ENCODE peak calls at places on chromosomes 6 and 20, in ten cellular contexts. One of them, this sample, is unnamed.

GRCh38 chr6:10266061-10266460 is 148.8 kb downstream of the TFAP2A start:
- DNase-seq in ovary: no peak
- DNase-seq in activated CD4-positive, CD25-positive, alpha-beta regulatory T cell: no peak
- DNase-seq in fibroblast of lung: no peak
- DNase-seq in H7: no peak
- DNase-seq in NCI-H1092 treated with DMSO at 0.1 percent for 48 hours: no peak
- DNase-seq in globus pallidus: no peak
- DNase-seq in brain pericyte: no peak
- DNase-seq in stimulated activated CD8-positive, alpha-beta memory T cell treated with anti-CD3 and anti-CD28 coated beads, Interleukin-15, amount 100 ng/mL, for 24 hours: no peak
- DNase-seq in heart right ventricle: no peak
- DNase-seq in this sample: no peak

GRCh38 chr6:35392111-35392702 is 49.8 kb downstream of the PPARD start:
- DNase-seq in ovary: peak
- DNase-seq in activated CD4-positive, CD25-positive, alpha-beta regulatory T cell: no peak
- DNase-seq in fibroblast of lung: no peak
- DNase-seq in H7: no peak
- DNase-seq in NCI-H1092 treated with DMSO at 0.1 percent for 48 hours: no peak
- DNase-seq in globus pallidus: no peak
- DNase-seq in brain pericyte: no peak
- DNase-seq in stimulated activated CD8-positive, alpha-beta memory T cell treated with anti-CD3 and anti-CD28 coated beads, Interleukin-15, amount 100 ng/mL, for 24 hours: no peak
- DNase-seq in heart right ventricle: no peak
- DNase-seq in this sample: no peak

GRCh38 chr6:106692112-106692822 is 62.9 kb downstream of the QRSL1 start:
- DNase-seq in ovary: no peak
- DNase-seq in activated CD4-positive, CD25-positive, alpha-beta regulatory T cell: no peak
- DNase-seq in fibroblast of lung: peak
- DNase-seq in H7: peak
- DNase-seq in NCI-H1092 treated with DMSO at 0.1 percent for 48 hours: peak
- DNase-seq in globus pallidus: peak
- DNase-seq in brain pericyte: no peak
- DNase-seq in stimulated activated CD8-positive, alpha-beta memory T cell treated with anti-CD3 and anti-CD28 coated beads, Interleukin-15, amount 100 ng/mL, for 24 hours: no peak
- DNase-seq in heart right ventricle: no peak
- DNase-seq in this sample: peak

GRCh38 chr20:62898970-62899632 is 27.2 kb downstream of the DIDO1 start:
- DNase-seq in ovary: no peak
- DNase-seq in activated CD4-positive, CD25-positive, alpha-beta regulatory T cell: no peak
- DNase-seq in fibroblast of lung: no peak
- DNase-seq in H7: peak
- DNase-seq in NCI-H1092 treated with DMSO at 0.1 percent for 48 hours: no peak
- DNase-seq in globus pallidus: no peak
- DNase-seq in brain pericyte: no peak
- DNase-seq in stimulated activated CD8-positive, alpha-beta memory T cell treated with anti-CD3 and anti-CD28 coated beads, Interleukin-15, amount 100 ng/mL, for 24 hours: no peak
- DNase-seq in heart right ventricle: no peak
- DNase-seq in this sample: peak

GRCh38 chr6:134822920-134823430 is 126.9 kb downstream of the ALDH8A1 start:
- DNase-seq in ovary: peak
- DNase-seq in activated CD4-positive, CD25-positive, alpha-beta regulatory T cell: no peak
- DNase-seq in fibroblast of lung: peak
- DNase-seq in H7: peak
- DNase-seq in NCI-H1092 treated with DMSO at 0.1 percent for 48 hours: peak
- DNase-seq in globus pallidus: peak
- DNase-seq in brain pericyte: peak
- DNase-seq in stimulated activated CD8-positive, alpha-beta memory T cell treated with anti-CD3 and anti-CD28 coated beads, Interleukin-15, amount 100 ng/mL, for 24 hours: no peak
- DNase-seq in heart right ventricle: peak
- DNase-seq in this sample: peak

GRCh38 chr6:107330190-107330589 is 129.2 kb downstream of the PDSS2 start:
- DNase-seq in ovary: no peak
- DNase-seq in activated CD4-positive, CD25-positive, alpha-beta regulatory T cell: no peak
- DNase-seq in fibroblast of lung: no peak
- DNase-seq in H7: no peak
- DNase-seq in NCI-H1092 treated with DMSO at 0.1 percent for 48 hours: no peak
- DNase-seq in globus pallidus: no peak
- DNase-seq in brain pericyte: no peak
- DNase-seq in stimulated activated CD8-positive, alpha-beta memory T cell treated with anti-CD3 and anti-CD28 coated beads, Interleukin-15, amount 100 ng/mL, for 24 hours: no peak
- DNase-seq in heart right ventricle: no peak
- DNase-seq in this sample: no peak

GRCh38 chr20:19492937-19493336 is 265.1 kb upstream of the RIN2 start:
- DNase-seq in ovary: no peak
- DNase-seq in activated CD4-positive, CD25-positive, alpha-beta regulatory T cell: no peak
- DNase-seq in fibroblast of lung: no peak
- DNase-seq in H7: no peak
- DNase-seq in NCI-H1092 treated with DMSO at 0.1 percent for 48 hours: peak
- DNase-seq in globus pallidus: no peak
- DNase-seq in brain pericyte: no peak
- DNase-seq in stimulated activated CD8-positive, alpha-beta memory T cell treated with anti-CD3 and anti-CD28 coated beads, Interleukin-15, amount 100 ng/mL, for 24 hours: no peak
- DNase-seq in heart right ventricle: no peak
- DNase-seq in this sample: peak

GRCh38 chr20:51648571-51648947 is 106.0 kb upstream of the NFATC2 start:
- DNase-seq in ovary: no peak
- DNase-seq in activated CD4-positive, CD25-positive, alpha-beta regulatory T cell: no peak
- DNase-seq in fibroblast of lung: no peak
- DNase-seq in H7: no peak
- DNase-seq in NCI-H1092 treated with DMSO at 0.1 percent for 48 hours: no peak
- DNase-seq in globus pallidus: no peak
- DNase-seq in brain pericyte: no peak
- DNase-seq in stimulated activated CD8-positive, alpha-beta memory T cell treated with anti-CD3 and anti-CD28 coated beads, Interleukin-15, amount 100 ng/mL, for 24 hours: no peak
- DNase-seq in heart right ventricle: no peak
- DNase-seq in this sample: no peak

GRCh38 chr6:105794263-105794662 is 291.9 kb upstream of the PRDM1 start:
- DNase-seq in ovary: peak
- DNase-seq in activated CD4-positive, CD25-positive, alpha-beta regulatory T cell: no peak
- DNase-seq in fibroblast of lung: no peak
- DNase-seq in H7: peak
- DNase-seq in NCI-H1092 treated with DMSO at 0.1 percent for 48 hours: no peak
- DNase-seq in globus pallidus: peak
- DNase-seq in brain pericyte: no peak
- DNase-seq in stimulated activated CD8-positive, alpha-beta memory T cell treated with anti-CD3 and anti-CD28 coated beads, Interleukin-15, amount 100 ng/mL, for 24 hours: no peak
- DNase-seq in heart right ventricle: peak
- DNase-seq in this sample: peak

GRCh38 chr20:35129647-35130069 is 17.5 kb downstream of the EDEM2 start:
- DNase-seq in ovary: no peak
- DNase-seq in activated CD4-positive, CD25-positive, alpha-beta regulatory T cell: no peak
- DNase-seq in fibroblast of lung: peak
- DNase-seq in H7: no peak
- DNase-seq in NCI-H1092 treated with DMSO at 0.1 percent for 48 hours: no peak
- DNase-seq in globus pallidus: no peak
- DNase-seq in brain pericyte: no peak
- DNase-seq in stimulated activated CD8-positive, alpha-beta memory T cell treated with anti-CD3 and anti-CD28 coated beads, Interleukin-15, amount 100 ng/mL, for 24 hours: no peak
- DNase-seq in heart right ventricle: no peak
- DNase-seq in this sample: no peak

GRCh38 chr6:168540713-168541291 is 99.8 kb downstream of the SMOC2 start:
- DNase-seq in ovary: no peak
- DNase-seq in activated CD4-positive, CD25-positive, alpha-beta regulatory T cell: no peak
- DNase-seq in fibroblast of lung: no peak
- DNase-seq in H7: peak
- DNase-seq in NCI-H1092 treated with DMSO at 0.1 percent for 48 hours: no peak
- DNase-seq in globus pallidus: no peak
- DNase-seq in brain pericyte: no peak
- DNase-seq in stimulated activated CD8-positive, alpha-beta memory T cell treated with anti-CD3 and anti-CD28 coated beads, Interleukin-15, amount 100 ng/mL, for 24 hours: no peak
- DNase-seq in heart right ventricle: no peak
- DNase-seq in this sample: peak

GRCh38 chr6:56040875-56041274 is 165.5 kb upstream of the BMP5 start:
- DNase-seq in ovary: no peak
- DNase-seq in activated CD4-positive, CD25-positive, alpha-beta regulatory T cell: no peak
- DNase-seq in fibroblast of lung: peak
- DNase-seq in H7: no peak
- DNase-seq in NCI-H1092 treated with DMSO at 0.1 percent for 48 hours: no peak
- DNase-seq in globus pallidus: no peak
- DNase-seq in brain pericyte: no peak
- DNase-seq in stimulated activated CD8-positive, alpha-beta memory T cell treated with anti-CD3 and anti-CD28 coated beads, Interleukin-15, amount 100 ng/mL, for 24 hours: no peak
- DNase-seq in heart right ventricle: no peak
- DNase-seq in this sample: no peak

GRCh38 chr6:128981716-128982115 is 98.8 kb downstream of the LAMA2 start:
- DNase-seq in ovary: no peak
- DNase-seq in activated CD4-positive, CD25-positive, alpha-beta regulatory T cell: no peak
- DNase-seq in fibroblast of lung: no peak
- DNase-seq in H7: no peak
- DNase-seq in NCI-H1092 treated with DMSO at 0.1 percent for 48 hours: no peak
- DNase-seq in globus pallidus: no peak
- DNase-seq in brain pericyte: no peak
- DNase-seq in stimulated activated CD8-positive, alpha-beta memory T cell treated with anti-CD3 and anti-CD28 coated beads, Interleukin-15, amount 100 ng/mL, for 24 hours: no peak
- DNase-seq in heart right ventricle: no peak
- DNase-seq in this sample: peak

GRCh38 chr20:24966317-24967012 is 17.4 kb downstream of the CST7 start:
- DNase-seq in ovary: no peak
- DNase-seq in activated CD4-positive, CD25-positive, alpha-beta regulatory T cell: no peak
- DNase-seq in fibroblast of lung: no peak
- DNase-seq in H7: no peak
- DNase-seq in NCI-H1092 treated with DMSO at 0.1 percent for 48 hours: no peak
- DNase-seq in globus pallidus: no peak
- DNase-seq in brain pericyte: no peak
- DNase-seq in stimulated activated CD8-positive, alpha-beta memory T cell treated with anti-CD3 and anti-CD28 coated beads, Interleukin-15, amount 100 ng/mL, for 24 hours: no peak
- DNase-seq in heart right ventricle: no peak
- DNase-seq in this sample: no peak

GRCh38 chr6:89458720-89459119 is 25.8 kb downstream of the ANKRD6 start:
- DNase-seq in ovary: no peak
- DNase-seq in activated CD4-positive, CD25-positive, alpha-beta regulatory T cell: no peak
- DNase-seq in fibroblast of lung: no peak
- DNase-seq in H7: no peak
- DNase-seq in NCI-H1092 treated with DMSO at 0.1 percent for 48 hours: no peak
- DNase-seq in globus pallidus: no peak
- DNase-seq in brain pericyte: no peak
- DNase-seq in stimulated activated CD8-positive, alpha-beta memory T cell treated with anti-CD3 and anti-CD28 coated beads, Interleukin-15, amount 100 ng/mL, for 24 hours: no peak
- DNase-seq in heart right ventricle: no peak
- DNase-seq in this sample: no peak